ENCODE peak calls at places on chromosomes 11 and 22, in six cellular contexts. One of them, this sample, is unnamed.

GRCh38 chr22:45916515-45916914 is 60.4 kb downstream of the WNT7B start:
- DNase-seq in uterus: no peak
- DNase-seq in stimulated activated CD4-positive, alpha-beta T cell treated with anti-CD3 and anti-CD28 coated beads, Interleukin-2, amount 100 ng/mL, for 48 hours: no peak
- DNase-seq in lower leg skin: no peak
- DNase-seq in H4: no peak
- DNase-seq in activated CD4-positive, alpha-beta T cell treated with anti-CD3 and anti-CD28 coated beads for 24 hours: no peak
- DNase-seq in this sample: no peak

GRCh38 chr22:45671783-45672563 is at the start of gene ATXN10:
- DNase-seq in uterus: peak
- DNase-seq in stimulated activated CD4-positive, alpha-beta T cell treated with anti-CD3 and anti-CD28 coated beads, Interleukin-2, amount 100 ng/mL, for 48 hours: peak
- DNase-seq in lower leg skin: peak
- DNase-seq in H4: peak
- DNase-seq in activated CD4-positive, alpha-beta T cell treated with anti-CD3 and anti-CD28 coated beads for 24 hours: peak
- DNase-seq in this sample: peak

GRCh38 chr11:117519170-117519569 is 191.5 kb downstream of the CEP164 start:
- DNase-seq in uterus: no peak
- DNase-seq in stimulated activated CD4-positive, alpha-beta T cell treated with anti-CD3 and anti-CD28 coated beads, Interleukin-2, amount 100 ng/mL, for 48 hours: no peak
- DNase-seq in lower leg skin: no peak
- DNase-seq in H4: no peak
- DNase-seq in activated CD4-positive, alpha-beta T cell treated with anti-CD3 and anti-CD28 coated beads for 24 hours: no peak
- DNase-seq in this sample: no peak

GRCh38 chr11:73426184-73426845 is 50.1 kb downstream of the RELT start:
- DNase-seq in uterus: no peak
- DNase-seq in stimulated activated CD4-positive, alpha-beta T cell treated with anti-CD3 and anti-CD28 coated beads, Interleukin-2, amount 100 ng/mL, for 48 hours: no peak
- DNase-seq in lower leg skin: no peak
- DNase-seq in H4: no peak
- DNase-seq in activated CD4-positive, alpha-beta T cell treated with anti-CD3 and anti-CD28 coated beads for 24 hours: no peak
- DNase-seq in this sample: no peak

GRCh38 chr22:46539169-46539568 is 1.7 kb upstream of the CELSR1 start:
- DNase-seq in uterus: no peak
- DNase-seq in stimulated activated CD4-positive, alpha-beta T cell treated with anti-CD3 and anti-CD28 coated beads, Interleukin-2, amount 100 ng/mL, for 48 hours: no peak
- DNase-seq in lower leg skin: no peak
- DNase-seq in H4: no peak
- DNase-seq in activated CD4-positive, alpha-beta T cell treated with anti-CD3 and anti-CD28 coated beads for 24 hours: no peak
- DNase-seq in this sample: no peak

GRCh38 chr11:69375316-69376154 is 81.6 kb downstream of the MYEOV start:
- DNase-seq in uterus: peak
- DNase-seq in stimulated activated CD4-positive, alpha-beta T cell treated with anti-CD3 and anti-CD28 coated beads, Interleukin-2, amount 100 ng/mL, for 48 hours: no peak
- DNase-seq in lower leg skin: peak
- DNase-seq in H4: no peak
- DNase-seq in activated CD4-positive, alpha-beta T cell treated with anti-CD3 and anti-CD28 coated beads for 24 hours: no peak
- DNase-seq in this sample: no peak

GRCh38 chr11:12377824-12378593 is 638 bp downstream of the PARVA start:
- DNase-seq in uterus: peak
- DNase-seq in stimulated activated CD4-positive, alpha-beta T cell treated with anti-CD3 and anti-CD28 coated beads, Interleukin-2, amount 100 ng/mL, for 48 hours: no peak
- DNase-seq in lower leg skin: peak
- DNase-seq in H4: peak
- DNase-seq in activated CD4-positive, alpha-beta T cell treated with anti-CD3 and anti-CD28 coated beads for 24 hours: no peak
- DNase-seq in this sample: no peak

GRCh38 chr11:103091441-103091809 is 535 bp downstream of the DCUN1D5 start:
- DNase-seq in uterus: peak
- DNase-seq in stimulated activated CD4-positive, alpha-beta T cell treated with anti-CD3 and anti-CD28 coated beads, Interleukin-2, amount 100 ng/mL, for 48 hours: peak
- DNase-seq in lower leg skin: peak
- DNase-seq in H4: peak
- DNase-seq in activated CD4-positive, alpha-beta T cell treated with anti-CD3 and anti-CD28 coated beads for 24 hours: no peak
- DNase-seq in this sample: no peak

GRCh38 chr11:16804104-16804947 is 65.9 kb downstream of the C11orf58 start:
- DNase-seq in uterus: no peak
- DNase-seq in stimulated activated CD4-positive, alpha-beta T cell treated with anti-CD3 and anti-CD28 coated beads, Interleukin-2, amount 100 ng/mL, for 48 hours: no peak
- DNase-seq in lower leg skin: no peak
- DNase-seq in H4: no peak
- DNase-seq in activated CD4-positive, alpha-beta T cell treated with anti-CD3 and anti-CD28 coated beads for 24 hours: no peak
- DNase-seq in this sample: no peak

GRCh38 chr11:2258501-2259465 is 11.6 kb downstream of the ASCL2 start:
- DNase-seq in uterus: no peak
- DNase-seq in stimulated activated CD4-positive, alpha-beta T cell treated with anti-CD3 and anti-CD28 coated beads, Interleukin-2, amount 100 ng/mL, for 48 hours: no peak
- DNase-seq in lower leg skin: peak
- DNase-seq in H4: no peak
- DNase-seq in activated CD4-positive, alpha-beta T cell treated with anti-CD3 and anti-CD28 coated beads for 24 hours: no peak
- DNase-seq in this sample: no peak

GRCh38 chr11:59158206-59159068 is 13.5 kb upstream of the DTX4 start:
- DNase-seq in uterus: peak
- DNase-seq in stimulated activated CD4-positive, alpha-beta T cell treated with anti-CD3 and anti-CD28 coated beads, Interleukin-2, amount 100 ng/mL, for 48 hours: peak
- DNase-seq in lower leg skin: no peak
- DNase-seq in H4: peak
- DNase-seq in activated CD4-positive, alpha-beta T cell treated with anti-CD3 and anti-CD28 coated beads for 24 hours: peak
- DNase-seq in this sample: no peak

GRCh38 chr22:28241637-28242290 is 322.7 kb upstream of the PITPNB start:
- DNase-seq in uterus: no peak
- DNase-seq in stimulated activated CD4-positive, alpha-beta T cell treated with anti-CD3 and anti-CD28 coated beads, Interleukin-2, amount 100 ng/mL, for 48 hours: no peak
- DNase-seq in lower leg skin: no peak
- DNase-seq in H4: no peak
- DNase-seq in activated CD4-positive, alpha-beta T cell treated with anti-CD3 and anti-CD28 coated beads for 24 hours: no peak
- DNase-seq in this sample: no peak

GRCh38 chr11:78789365-78789764 is 214.7 kb upstream of the NARS2 start:
- DNase-seq in uterus: no peak
- DNase-seq in stimulated activated CD4-positive, alpha-beta T cell treated with anti-CD3 and anti-CD28 coated beads, Interleukin-2, amount 100 ng/mL, for 48 hours: no peak
- DNase-seq in lower leg skin: no peak
- DNase-seq in H4: no peak
- DNase-seq in activated CD4-positive, alpha-beta T cell treated with anti-CD3 and anti-CD28 coated beads for 24 hours: no peak
- DNase-seq in this sample: no peak

GRCh38 chr11:78080084-78080817 is 589 bp upstream of the NDUFC2 start:
- DNase-seq in uterus: no peak
- DNase-seq in stimulated activated CD4-positive, alpha-beta T cell treated with anti-CD3 and anti-CD28 coated beads, Interleukin-2, amount 100 ng/mL, for 48 hours: no peak
- DNase-seq in lower leg skin: no peak
- DNase-seq in H4: no peak
- DNase-seq in activated CD4-positive, alpha-beta T cell treated with anti-CD3 and anti-CD28 coated beads for 24 hours: no peak
- DNase-seq in this sample: no peak

GRCh38 chr11:87215236-87215635 is 177.5 kb downstream of the TMEM135 start:
- DNase-seq in uterus: no peak
- DNase-seq in stimulated activated CD4-positive, alpha-beta T cell treated with anti-CD3 and anti-CD28 coated beads, Interleukin-2, amount 100 ng/mL, for 48 hours: no peak
- DNase-seq in lower leg skin: no peak
- DNase-seq in H4: no peak
- DNase-seq in activated CD4-positive, alpha-beta T cell treated with anti-CD3 and anti-CD28 coated beads for 24 hours: no peak
- DNase-seq in this sample: no peak

GRCh38 chr11:118621898-118622375 is 14.5 kb downstream of the PHLDB1 start:
- DNase-seq in uterus: no peak
- DNase-seq in stimulated activated CD4-positive, alpha-beta T cell treated with anti-CD3 and anti-CD28 coated beads, Interleukin-2, amount 100 ng/mL, for 48 hours: no peak
- DNase-seq in lower leg skin: no peak
- DNase-seq in H4: no peak
- DNase-seq in activated CD4-positive, alpha-beta T cell treated with anti-CD3 and anti-CD28 coated beads for 24 hours: no peak
- DNase-seq in this sample: no peak

GRCh38 chr11:68128682-68129327 is 7.6 kb upstream of the CHKA start:
- DNase-seq in uterus: peak
- DNase-seq in stimulated activated CD4-positive, alpha-beta T cell treated with anti-CD3 and anti-CD28 coated beads, Interleukin-2, amount 100 ng/mL, for 48 hours: no peak
- DNase-seq in lower leg skin: peak
- DNase-seq in H4: no peak
- DNase-seq in activated CD4-positive, alpha-beta T cell treated with anti-CD3 and anti-CD28 coated beads for 24 hours: no peak
- DNase-seq in this sample: no peak